ENCODE peak calls at places on chromosome 16, in four cellular contexts. S is HEK293T, J is RCC 7860, A is left colon. U is an unnamed sample.

GRCh38 chr16:54244061-54244886 is 42.3 kb downstream of the IRX3 start:
- DNase-seq in S (peak), J (no peak), A (no peak), U (no peak)

GRCh38 chr16:72308396-72308795 is 136.4 kb upstream of the PMFBP1 start:
- DNase-seq in S (no peak), J (no peak), A (no peak), U (no peak)

GRCh38 chr16:27985981-27986380 is 77.5 kb downstream of the GSG1L start:
- DNase-seq in S (no peak), J (no peak), A (peak), U (no peak)

GRCh38 chr16:50618238-50618918 is 62.7 kb downstream of the SNX20 start:
- DNase-seq in S (no peak), J (no peak), A (no peak), U (no peak)

GRCh38 chr16:24909856-24910255 is 64.1 kb downstream of the SLC5A11 start:
- DNase-seq in S (no peak), J (no peak), A (no peak), U (no peak)

GRCh38 chr16:34802848-34803599 is 1343.6 kb downstream of the TP53TG3F start:
- DNase-seq in S (no peak), J (no peak), A (no peak), U (no peak)

GRCh38 chr16:85615014-85615851 is 2.1 kb downstream of the GSE1 start:
- DNase-seq in S (no peak), J (peak), A (peak), U (no peak)

GRCh38 chr16:19003935-19004334 is 20.2 kb downstream of the TMC7 start:
- DNase-seq in S (no peak), J (no peak), A (no peak), U (no peak)

GRCh38 chr16:4664538-4665418 is 28.6 kb upstream of the NUDT16L1 start:
- DNase-seq in S (no peak), J (no peak), A (peak), U (peak)

GRCh38 chr16:31265329-31266245 is 5.8 kb downstream of the ITGAM start:
- DNase-seq in S (no peak), J (peak), A (no peak), U (peak)

GRCh38 chr16:22189473-22190168 is 16.5 kb upstream of the EEF2K start:
- DNase-seq in S (no peak), J (peak), A (peak), U (peak)

GRCh38 chr16:68362952-68363846 is 52.4 kb downstream of the PRMT7 start:
- DNase-seq in S (no peak), J (no peak), A (no peak), U (no peak)

GRCh38 chr16:20868890-20869289 is 31.3 kb downstream of the DCUN1D3 start:
- DNase-seq in S (no peak), J (peak), A (peak), U (no peak)

GRCh38 chr16:89899879-89900481 is 18.7 kb upstream of the MC1R start:
- DNase-seq in S (no peak), J (no peak), A (no peak), U (no peak)

GRCh38 chr16:88882358-88883030 is 16.0 kb upstream of the PABPN1L start:
- DNase-seq in S (no peak), J (no peak), A (peak), U (no peak)

GRCh38 chr16:57795431-57795878 is 6.8 kb downstream of the KIFC3 start:
- DNase-seq in S (peak), J (peak), A (no peak), U (peak)